ENCODE peak calls at places on chromosomes 1 and 21, in four cellular contexts. Z is adrenal gland, G is A549, M is GM12891. B is an unnamed sample.

GRCh38 chr1:200774735-200775449 is 36.2 kb downstream of the CAMSAP2 start:
- DNase-seq in Z (no peak), G (no peak), M (no peak), B (no peak)

GRCh38 chr1:209202826-209203439 is 380.6 kb upstream of the CAMK1G start:
- DNase-seq in Z (no peak), G (peak), M (peak), B (peak)

GRCh38 chr1:177937931-177938330 is 31.9 kb downstream of the SEC16B start:
- DNase-seq in Z (no peak), G (no peak), M (no peak), B (no peak)

GRCh38 chr1:46396429-46397398 is 2.6 kb downstream of the FAAH start:
- DNase-seq in Z (no peak), G (no peak), M (no peak), B (no peak)

GRCh38 chr1:153775432-153776311 is 465 bp downstream of the SLC27A3 start:
- DNase-seq in Z (peak), G (peak), M (peak), B (peak)

GRCh38 chr1:229557214-229557850 is 1.2 kb downstream of the ABCB10 start:
- DNase-seq in Z (no peak), G (no peak), M (peak), B (peak)

GRCh38 chr21:40176732-40177131 is 309.5 kb downstream of the PCP4 start:
- DNase-seq in Z (no peak), G (no peak), M (no peak), B (no peak)

GRCh38 chr21:45088116-45088515 is 13.7 kb downstream of the ADARB1 start:
- DNase-seq in Z (no peak), G (no peak), M (no peak), B (no peak)

GRCh38 chr21:33229099-33229775 is 501 bp upstream of the IFNAR2 start:
- DNase-seq in Z (no peak), G (no peak), M (no peak), B (no peak)

GRCh38 chr1:34460193-34460592 is 283.5 kb downstream of the C1orf94 start:
- DNase-seq in Z (peak), G (peak), M (peak), B (peak)

GRCh38 chr1:41515778-41516167 is 31.3 kb upstream of the EDN2 start:
- DNase-seq in Z (no peak), G (no peak), M (no peak), B (no peak)

GRCh38 chr1:86993269-86993985 is 79.0 kb downstream of the HS2ST1 start:
- DNase-seq in Z (no peak), G (no peak), M (no peak), B (peak)

GRCh38 chr1:196070940-196071339 is 537.3 kb downstream of the KCNT2 start:
- DNase-seq in Z (no peak), G (no peak), M (no peak), B (no peak)

GRCh38 chr1:212219679-212220463 is 65.3 kb upstream of the PPP2R5A start:
- DNase-seq in Z (no peak), G (no peak), M (no peak), B (no peak)

GRCh38 chr1:66767590-66767989 is 15.3 kb downstream of the DYNLT5 start:
- DNase-seq in Z (no peak), G (no peak), M (no peak), B (peak)

GRCh38 chr1:42931911-42932422 is 26.7 kb downstream of the SLC2A1 start:
- DNase-seq in Z (peak), G (peak), M (peak), B (peak)

GRCh38 chr1:28507646-28508434 is 2.0 kb downstream of the RCC1 start:
- DNase-seq in Z (no peak), G (no peak), M (no peak), B (peak)
- TF ChIP-seq POLR2A in Z (no peak), G (no peak), M (no peak), B (no peak)

DNA sequence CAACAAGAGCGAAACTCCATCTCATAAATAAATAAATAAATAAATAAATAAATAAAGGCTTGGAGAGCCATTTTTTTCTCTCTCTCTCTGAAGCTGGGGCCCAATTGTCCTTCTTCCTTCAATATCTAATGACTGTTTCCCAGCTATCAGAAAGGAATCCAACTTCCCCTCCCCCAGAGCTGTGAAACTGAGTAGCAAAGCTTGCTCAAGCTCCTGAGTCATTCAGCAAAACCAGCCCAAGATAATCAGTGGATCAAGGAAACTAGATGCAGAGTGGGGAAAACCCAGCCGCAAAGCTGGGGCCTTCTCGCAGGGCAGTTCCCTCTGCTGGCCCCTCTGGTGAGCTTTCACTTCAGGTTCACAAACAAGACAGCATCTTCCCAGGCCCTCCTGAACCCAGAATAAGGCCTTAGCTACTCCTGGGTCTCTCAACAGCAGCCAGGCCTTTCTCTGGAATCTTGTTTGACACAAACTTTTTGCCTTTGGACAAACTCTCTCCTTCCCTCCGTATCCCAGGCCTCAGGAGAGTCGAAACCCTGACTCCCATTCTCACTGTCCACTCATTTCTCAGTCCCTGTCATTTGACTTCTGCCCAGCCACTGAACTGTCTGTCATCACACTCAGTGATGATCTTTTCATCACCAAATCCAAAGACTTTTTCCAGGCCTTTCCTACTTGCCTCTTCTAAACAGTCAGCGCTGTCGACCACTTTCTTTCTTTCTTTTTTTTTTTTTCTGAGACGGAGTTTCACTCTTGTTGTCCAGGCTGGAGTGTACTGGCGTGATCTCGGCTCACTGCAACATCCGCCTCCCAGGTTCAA is 18.0 kb upstream of the PTP4A2 start:
- DNase-seq in Z (peak), G (peak), M (no peak), B (peak)
- TF ChIP-seq POLR2A in Z (peak), G (no peak), M (peak), B (peak)

DNA sequence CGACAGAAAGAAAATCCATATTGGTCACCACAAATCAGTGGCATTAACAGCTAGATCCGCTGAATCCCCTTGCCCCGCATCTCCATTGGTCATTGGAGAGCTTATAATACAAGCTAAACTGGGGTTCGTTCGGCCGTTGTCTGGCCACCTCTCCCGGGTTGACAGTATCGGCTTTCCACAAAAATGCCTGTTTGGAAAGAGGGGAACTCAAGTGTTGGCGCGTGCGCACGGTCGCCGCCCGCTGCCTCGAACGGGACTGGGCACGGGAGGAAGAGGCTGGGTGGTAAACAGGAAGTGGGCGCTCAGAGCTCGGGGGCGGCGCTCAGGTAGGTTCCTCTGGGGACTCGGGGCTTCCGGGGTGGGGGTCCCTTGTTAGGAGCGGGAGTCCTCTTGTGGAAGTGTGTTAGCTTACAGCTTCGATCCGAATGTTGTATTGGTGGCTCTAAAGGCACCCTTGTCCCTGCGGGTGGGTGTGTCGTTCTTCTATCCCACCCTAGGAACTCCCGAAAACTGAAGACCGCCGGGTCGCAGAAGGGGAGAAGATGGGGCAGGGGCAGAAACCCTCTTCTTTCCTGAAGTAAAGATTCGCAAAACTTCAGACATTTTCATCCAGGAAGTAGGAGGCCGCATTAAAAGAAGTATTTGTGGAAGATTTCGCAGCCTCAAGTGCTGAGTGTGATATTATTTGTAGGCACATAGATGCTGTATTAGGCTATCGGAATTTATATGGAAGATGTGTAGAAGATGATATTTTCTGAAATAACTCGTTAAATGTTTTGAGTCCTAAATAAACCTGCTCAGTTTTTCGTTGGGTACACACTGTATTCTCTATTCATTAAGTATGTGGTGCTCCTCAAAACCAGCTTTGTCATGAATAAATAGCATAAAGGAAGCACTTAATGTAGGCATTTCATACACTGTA is 988 bp downstream of the BROX start:
- DNase-seq in Z (peak), G (peak), M (peak), B (peak)
- TF ChIP-seq POLR2A in Z (peak), G (peak), M (peak), B (peak)

GRCh38 chr1:222706815-222707214 is 5.5 kb downstream of the AIDA start:
- DNase-seq in Z (no peak), G (no peak), M (no peak), B (no peak)

GRCh38 chr1:222716393-222716792 is 4.0 kb downstream of the BROX start:
- DNase-seq in Z (no peak), G (no peak), M (no peak), B (no peak)

GRCh38 chr1:222709700-222710153 is 2.6 kb downstream of the AIDA start:
- DNase-seq in Z (no peak), G (no peak), M (no peak), B (peak)

GRCh38 chr1:222711319-222712252 is 705 bp downstream of the AIDA start:
- DNase-seq in Z (peak), G (peak), M (peak), B (peak)

GRCh38 chr1:222712253-222713090 is at the start of the genes AIDA and BROX:
- DNase-seq in Z (peak), G (peak), M (peak), B (peak)
- TF ChIP-seq POLR2A in Z (peak), G (no peak), M (peak), B (no peak)

DNA sequence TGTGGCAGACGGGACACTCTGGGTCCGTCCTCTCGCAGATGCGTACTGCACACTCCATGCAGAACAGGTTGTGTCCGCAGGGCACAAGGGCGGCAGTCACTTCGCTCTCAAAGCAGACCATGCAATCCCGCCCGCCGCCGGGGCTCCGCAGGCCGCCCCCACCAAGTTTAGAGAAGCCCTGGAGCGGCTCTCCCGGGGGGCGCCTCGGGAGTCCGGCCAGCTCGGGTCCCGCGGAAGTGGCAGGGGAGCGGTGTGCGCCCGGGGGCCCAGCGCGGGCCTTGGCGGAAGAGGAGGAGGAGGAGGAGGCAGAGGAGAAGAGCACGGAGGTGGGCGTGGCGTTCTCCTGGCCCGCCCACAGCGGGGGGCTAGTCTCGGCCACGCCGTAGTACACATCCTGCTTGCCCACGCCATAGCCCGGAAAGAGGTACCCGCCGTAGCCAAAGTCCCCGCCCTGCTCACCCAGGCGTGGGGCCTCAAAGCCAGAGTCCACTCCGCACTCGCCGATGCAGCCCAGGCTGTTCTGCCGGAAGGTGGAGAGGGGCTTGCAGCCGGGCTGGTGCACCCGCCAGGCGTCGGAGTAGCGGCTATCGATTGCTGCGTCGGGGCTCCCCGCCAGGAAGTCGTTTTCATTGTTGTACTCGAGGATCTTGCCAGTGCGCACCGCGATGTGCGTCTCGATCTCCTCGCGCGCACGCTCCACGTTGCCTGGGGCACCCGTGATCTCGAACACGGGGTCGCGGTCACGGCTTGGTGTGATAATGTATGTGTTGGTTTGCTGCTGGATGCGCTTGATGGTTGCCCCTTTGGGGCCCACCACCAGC is 5.4 kb downstream of the MEX3A start:
- DNase-seq in Z (no peak), G (no peak), M (peak), B (no peak)
- TF ChIP-seq POLR2A in Z (no peak), G (no peak), M (no peak), B (no peak)

GRCh38 chr1:197355248-197355995 is 87.4 kb downstream of the CRB1 start:
- DNase-seq in Z (no peak), G (no peak), M (no peak), B (no peak)
- TF ChIP-seq POLR2A in Z (no peak), G (no peak), M (no peak), B (no peak)

GRCh38 chr1:63590161-63590560 is 3.0 kb upstream of the PGM1 start:
- DNase-seq in Z (peak), G (no peak), M (no peak), B (no peak)

GRCh38 chr1:63593887-63594617 is 841 bp downstream of the PGM1 start:
- DNase-seq in Z (peak), G (peak), M (peak), B (peak)

GRCh38 chr1:63592536-63593302 is 492 bp upstream of the PGM1 start:
- DNase-seq in Z (no peak), G (no peak), M (no peak), B (no peak)

GRCh38 chr1:63595435-63595834 is 2.2 kb downstream of the PGM1 start:
- DNase-seq in Z (no peak), G (no peak), M (no peak), B (no peak)

DNA sequence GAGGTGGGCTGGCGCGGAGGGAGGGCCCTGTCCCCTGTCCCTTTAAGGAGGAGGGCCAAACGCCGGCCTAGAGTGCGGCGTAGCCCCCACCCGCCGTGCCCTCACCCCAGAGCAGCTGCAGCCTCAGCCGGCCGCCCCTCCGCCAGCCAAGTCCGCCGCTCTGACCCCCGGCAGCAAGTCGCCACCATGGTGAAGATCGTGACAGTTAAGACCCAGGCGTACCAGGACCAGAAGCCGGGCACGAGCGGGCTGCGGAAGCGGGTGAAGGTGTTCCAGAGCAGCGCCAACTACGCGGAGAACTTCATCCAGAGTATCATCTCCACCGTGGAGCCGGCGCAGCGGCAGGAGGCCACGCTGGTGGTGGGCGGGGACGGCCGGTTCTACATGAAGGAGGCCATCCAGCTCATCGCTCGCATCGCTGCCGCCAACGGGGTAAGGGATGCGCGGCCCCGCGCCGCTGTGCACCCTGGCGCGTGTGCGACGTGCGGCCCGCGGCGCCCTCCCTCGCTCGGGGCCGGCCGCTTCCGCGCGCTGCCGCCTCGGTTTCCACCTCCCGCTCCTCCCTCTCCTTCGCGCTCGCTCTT is at the start of gene PGM1:
- DNase-seq in Z (peak), G (peak), M (peak), B (peak)
- TF ChIP-seq POLR2A in Z (peak), G (peak), M (peak), B (no peak)

B was measured in erythroblast.